ENCODE peak calls at places on chromosomes 5 and 9, in seven cellular contexts. One of them, this sample, is unnamed.

GRCh38 chr5:160260881-160261815 is 31.8 kb downstream of the FABP6 start:
- DNase-seq in PC-3: peak
- DNase-seq in endothelial cell: no peak
- DNase-seq in colonic mucosa: peak
- DNase-seq in foreskin fibroblast: no peak
- DNase-seq in IMR-90: peak
- DNase-seq in psoas muscle: no peak
- DNase-seq in this sample: no peak

GRCh38 chr9:129399301-129399990 is 221.4 kb upstream of the IER5L start:
- DNase-seq in PC-3: no peak
- DNase-seq in endothelial cell: no peak
- DNase-seq in colonic mucosa: no peak
- DNase-seq in foreskin fibroblast: no peak
- DNase-seq in IMR-90: no peak
- DNase-seq in psoas muscle: peak
- DNase-seq in this sample: no peak

GRCh38 chr5:111299067-111299481 is 74.9 kb downstream of the CAMK4 start:
- DNase-seq in PC-3: no peak
- DNase-seq in endothelial cell: no peak
- DNase-seq in colonic mucosa: no peak
- DNase-seq in foreskin fibroblast: no peak
- DNase-seq in IMR-90: no peak
- DNase-seq in psoas muscle: no peak
- DNase-seq in this sample: no peak

GRCh38 chr9:21854119-21854518 is 51.7 kb downstream of the MTAP start:
- DNase-seq in PC-3: no peak
- DNase-seq in endothelial cell: no peak
- DNase-seq in colonic mucosa: no peak
- DNase-seq in foreskin fibroblast: no peak
- DNase-seq in IMR-90: no peak
- DNase-seq in psoas muscle: no peak
- DNase-seq in this sample: no peak

GRCh38 chr9:116350213-116350612 is 196.6 kb downstream of the PAPPA start:
- DNase-seq in PC-3: no peak
- DNase-seq in endothelial cell: no peak
- DNase-seq in colonic mucosa: no peak
- DNase-seq in foreskin fibroblast: no peak
- DNase-seq in IMR-90: no peak
- DNase-seq in psoas muscle: no peak
- DNase-seq in this sample: no peak

GRCh38 chr9:2711716-2712115 is 5.6 kb upstream of the KCNV2 start:
- DNase-seq in PC-3: no peak
- DNase-seq in endothelial cell: no peak
- DNase-seq in colonic mucosa: no peak
- DNase-seq in foreskin fibroblast: no peak
- DNase-seq in IMR-90: no peak
- DNase-seq in psoas muscle: no peak
- DNase-seq in this sample: no peak

GRCh38 chr5:61168951-61169350 is 6.7 kb upstream of the SMIM15 start:
- DNase-seq in PC-3: no peak
- DNase-seq in endothelial cell: no peak
- DNase-seq in colonic mucosa: no peak
- DNase-seq in foreskin fibroblast: no peak
- DNase-seq in IMR-90: no peak
- DNase-seq in psoas muscle: no peak
- DNase-seq in this sample: no peak

GRCh38 chr9:124758691-124759090 is 12.4 kb downstream of the NR6A1 start:
- DNase-seq in PC-3: no peak
- DNase-seq in endothelial cell: no peak
- DNase-seq in colonic mucosa: no peak
- DNase-seq in foreskin fibroblast: no peak
- DNase-seq in IMR-90: no peak
- DNase-seq in psoas muscle: no peak
- DNase-seq in this sample: no peak

GRCh38 chr5:158054388-158055092 is 195.6 kb upstream of the CLINT1 start:
- DNase-seq in PC-3: peak
- DNase-seq in endothelial cell: no peak
- DNase-seq in colonic mucosa: no peak
- DNase-seq in foreskin fibroblast: no peak
- DNase-seq in IMR-90: no peak
- DNase-seq in psoas muscle: no peak
- DNase-seq in this sample: peak

GRCh38 chr9:72884521-72884920 is 68.3 kb downstream of the ALDH1A1 start:
- DNase-seq in PC-3: no peak
- DNase-seq in endothelial cell: no peak
- DNase-seq in colonic mucosa: no peak
- DNase-seq in foreskin fibroblast: no peak
- DNase-seq in IMR-90: no peak
- DNase-seq in psoas muscle: no peak
- DNase-seq in this sample: no peak

GRCh38 chr5:65800775-65801174 is 78.8 kb downstream of the NLN start:
- DNase-seq in PC-3: no peak
- DNase-seq in endothelial cell: no peak
- DNase-seq in colonic mucosa: no peak
- DNase-seq in foreskin fibroblast: no peak
- DNase-seq in IMR-90: peak
- DNase-seq in psoas muscle: no peak
- DNase-seq in this sample: peak

GRCh38 chr9:70110194-70111041 is 66.8 kb downstream of the MAMDC2 start:
- DNase-seq in PC-3: no peak
- DNase-seq in endothelial cell: no peak
- DNase-seq in colonic mucosa: no peak
- DNase-seq in foreskin fibroblast: peak
- DNase-seq in IMR-90: peak
- DNase-seq in psoas muscle: no peak
- DNase-seq in this sample: no peak

GRCh38 chr5:131164161-131164930 is 710 bp downstream of the HINT1 start:
- DNase-seq in PC-3: peak
- DNase-seq in endothelial cell: peak
- DNase-seq in colonic mucosa: peak
- DNase-seq in foreskin fibroblast: peak
- DNase-seq in IMR-90: peak
- DNase-seq in psoas muscle: peak
- DNase-seq in this sample: peak

GRCh38 chr9:120869726-120870125 is 7.3 kb downstream of the PHF19 start:
- DNase-seq in PC-3: no peak
- DNase-seq in endothelial cell: no peak
- DNase-seq in colonic mucosa: no peak
- DNase-seq in foreskin fibroblast: no peak
- DNase-seq in IMR-90: no peak
- DNase-seq in psoas muscle: no peak
- DNase-seq in this sample: no peak

GRCh38 chr5:128252794-128253193 is 169.2 kb downstream of the SLC12A2 start:
- DNase-seq in PC-3: no peak
- DNase-seq in endothelial cell: no peak
- DNase-seq in colonic mucosa: no peak
- DNase-seq in foreskin fibroblast: peak
- DNase-seq in IMR-90: peak
- DNase-seq in psoas muscle: no peak
- DNase-seq in this sample: peak

GRCh38 chr5:54514841-54515432 is 2.6 kb upstream of the SNX18 start:
- DNase-seq in PC-3: no peak
- DNase-seq in endothelial cell: no peak
- DNase-seq in colonic mucosa: no peak
- DNase-seq in foreskin fibroblast: peak
- DNase-seq in IMR-90: peak
- DNase-seq in psoas muscle: no peak
- DNase-seq in this sample: peak

DNA sequence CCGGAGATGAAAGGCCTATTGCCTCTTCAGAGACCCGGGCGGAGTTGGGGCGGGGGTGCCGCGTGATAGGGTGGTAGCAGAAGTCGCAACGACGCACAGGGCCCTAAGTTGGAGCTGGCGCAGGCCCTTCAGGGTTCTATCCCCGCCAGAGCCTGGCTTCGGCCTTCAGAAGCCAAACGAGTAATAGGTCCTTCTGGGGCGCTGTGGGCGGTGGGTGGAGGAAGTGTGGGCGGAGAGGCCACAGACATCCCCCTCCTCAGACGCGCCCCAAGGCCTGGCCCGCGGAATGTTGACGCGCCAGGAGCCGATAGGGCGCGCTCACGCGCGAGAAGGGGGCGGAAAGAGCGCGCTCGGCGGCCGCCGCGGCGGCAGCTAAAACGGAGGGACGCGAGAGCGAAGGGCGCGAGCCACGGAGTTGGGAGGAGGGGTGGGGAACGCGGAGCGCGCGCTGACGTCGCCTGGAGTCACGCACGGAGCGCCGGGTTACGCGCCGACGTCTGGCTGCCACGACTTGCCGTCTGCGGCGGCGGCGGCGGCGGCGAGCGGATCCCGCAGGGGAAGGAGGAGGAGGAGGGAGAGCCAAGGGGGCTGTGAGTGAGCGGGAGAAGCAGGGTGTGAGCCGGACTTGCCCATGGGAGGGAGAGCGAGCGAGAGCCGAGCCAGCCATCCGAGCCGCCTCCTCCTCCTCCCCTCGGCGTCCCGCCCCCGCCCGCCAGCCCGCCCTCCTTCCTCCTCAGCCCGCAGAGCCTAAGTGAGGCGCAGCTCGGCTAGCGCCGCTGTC is 6.4 kb upstream of the PURA start:
- DNase-seq in PC-3: peak
- DNase-seq in endothelial cell: peak
- DNase-seq in colonic mucosa: peak
- DNase-seq in foreskin fibroblast: peak
- DNase-seq in IMR-90: peak
- DNase-seq in psoas muscle: peak
- DNase-seq in this sample: peak
- TF ChIP-seq CTCF in PC-3: peak
- TF ChIP-seq CTCF in endothelial cell: no peak
- TF ChIP-seq CTCF in colonic mucosa: no peak
- TF ChIP-seq CTCF in foreskin fibroblast: peak
- TF ChIP-seq CTCF in IMR-90: peak
- TF ChIP-seq CTCF in psoas muscle: no peak
- TF ChIP-seq CTCF in this sample: peak

GRCh38 chr9:98215266-98215665 is 22.8 kb upstream of the CORO2A start:
- DNase-seq in PC-3: no peak
- DNase-seq in endothelial cell: no peak
- DNase-seq in colonic mucosa: no peak
- DNase-seq in foreskin fibroblast: peak
- DNase-seq in IMR-90: peak
- DNase-seq in psoas muscle: peak
- DNase-seq in this sample: peak

GRCh38 chr9:98217255-98217654 is 24.8 kb upstream of the CORO2A start:
- DNase-seq in PC-3: no peak
- DNase-seq in endothelial cell: no peak
- DNase-seq in colonic mucosa: no peak
- DNase-seq in foreskin fibroblast: no peak
- DNase-seq in IMR-90: no peak
- DNase-seq in psoas muscle: peak
- DNase-seq in this sample: no peak

GRCh38 chr9:98214811-98215210 is 22.4 kb upstream of the CORO2A start:
- DNase-seq in PC-3: no peak
- DNase-seq in endothelial cell: no peak
- DNase-seq in colonic mucosa: no peak
- DNase-seq in foreskin fibroblast: no peak
- DNase-seq in IMR-90: no peak
- DNase-seq in psoas muscle: no peak
- DNase-seq in this sample: no peak

GRCh38 chr9:98216391-98216790 is 24.0 kb upstream of the CORO2A start:
- DNase-seq in PC-3: no peak
- DNase-seq in endothelial cell: no peak
- DNase-seq in colonic mucosa: no peak
- DNase-seq in foreskin fibroblast: no peak
- DNase-seq in IMR-90: no peak
- DNase-seq in psoas muscle: peak
- DNase-seq in this sample: no peak

DNA sequence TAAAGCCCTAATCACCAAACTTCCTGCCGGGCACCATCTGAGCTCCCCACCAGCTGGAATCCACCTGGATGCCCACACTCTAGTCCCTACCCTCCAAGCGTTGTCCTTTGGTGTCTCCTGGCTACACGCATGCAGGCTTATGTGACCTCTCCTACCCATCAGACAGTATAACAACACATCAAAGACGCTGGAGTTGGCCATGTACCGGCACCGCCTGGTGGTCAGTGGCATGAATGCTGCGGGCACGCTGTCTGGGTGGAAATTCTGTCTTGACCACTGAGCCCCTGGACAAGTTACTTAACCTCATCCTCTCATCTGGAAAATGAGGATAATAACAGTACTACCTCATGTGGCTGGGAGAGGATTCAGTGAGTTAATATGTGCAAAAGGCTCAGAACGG is 23.4 kb upstream of the CORO2A start:
- DNase-seq in PC-3: peak
- DNase-seq in endothelial cell: peak
- DNase-seq in colonic mucosa: no peak
- DNase-seq in foreskin fibroblast: no peak
- DNase-seq in IMR-90: no peak
- DNase-seq in psoas muscle: peak
- DNase-seq in this sample: no peak
- TF ChIP-seq CTCF in PC-3: peak
- TF ChIP-seq CTCF in endothelial cell: peak
- TF ChIP-seq CTCF in colonic mucosa: no peak
- TF ChIP-seq CTCF in foreskin fibroblast: peak
- TF ChIP-seq CTCF in IMR-90: peak
- TF ChIP-seq CTCF in psoas muscle: peak
- TF ChIP-seq CTCF in this sample: peak

GRCh38 chr5:148586796-148587195 is 67.5 kb downstream of the HTR4 start:
- DNase-seq in PC-3: no peak
- DNase-seq in endothelial cell: no peak
- DNase-seq in colonic mucosa: no peak
- DNase-seq in foreskin fibroblast: no peak
- DNase-seq in IMR-90: no peak
- DNase-seq in psoas muscle: no peak
- DNase-seq in this sample: no peak

GRCh38 chr5:148583421-148583965 is 70.8 kb downstream of the HTR4 start:
- DNase-seq in PC-3: peak
- DNase-seq in endothelial cell: no peak
- DNase-seq in colonic mucosa: no peak
- DNase-seq in foreskin fibroblast: no peak
- DNase-seq in IMR-90: no peak
- DNase-seq in psoas muscle: no peak
- DNase-seq in this sample: no peak

GRCh38 chr5:148584103-148584502 is 70.2 kb downstream of the HTR4 start:
- DNase-seq in PC-3: no peak
- DNase-seq in endothelial cell: no peak
- DNase-seq in colonic mucosa: no peak
- DNase-seq in foreskin fibroblast: no peak
- DNase-seq in IMR-90: no peak
- DNase-seq in psoas muscle: no peak
- DNase-seq in this sample: no peak

GRCh38 chr5:148585988-148586387 is 68.3 kb downstream of the HTR4 start:
- DNase-seq in PC-3: peak
- DNase-seq in endothelial cell: no peak
- DNase-seq in colonic mucosa: no peak
- DNase-seq in foreskin fibroblast: no peak
- DNase-seq in IMR-90: no peak
- DNase-seq in psoas muscle: no peak
- DNase-seq in this sample: no peak
- TF ChIP-seq CTCF in PC-3: peak
- TF ChIP-seq CTCF in endothelial cell: no peak
- TF ChIP-seq CTCF in colonic mucosa: no peak
- TF ChIP-seq CTCF in foreskin fibroblast: no peak
- TF ChIP-seq CTCF in IMR-90: no peak
- TF ChIP-seq CTCF in psoas muscle: no peak
- TF ChIP-seq CTCF in this sample: no peak

DNA sequence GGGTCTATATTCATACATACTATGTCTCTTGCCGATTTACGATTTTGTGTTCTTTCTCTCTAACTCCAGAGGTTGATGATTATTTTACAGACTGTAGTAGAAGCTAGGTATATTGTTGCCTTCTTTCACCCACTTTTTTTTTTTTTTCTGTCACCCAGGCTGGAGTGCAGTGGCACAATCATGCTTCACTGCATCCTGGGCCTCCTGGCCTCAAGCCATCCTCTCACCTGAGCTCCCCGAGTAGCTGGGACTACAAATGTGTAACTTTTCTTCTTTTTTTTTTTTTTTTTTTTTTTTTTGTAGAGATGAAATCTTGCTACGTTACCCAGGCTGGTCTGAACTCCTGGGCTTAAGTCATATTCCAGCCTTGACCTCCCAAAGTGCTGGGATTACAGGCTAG is 96.2 kb downstream of the CHSY3 start:
- DNase-seq in PC-3: no peak
- DNase-seq in endothelial cell: no peak
- DNase-seq in colonic mucosa: no peak
- DNase-seq in foreskin fibroblast: no peak
- DNase-seq in IMR-90: no peak
- DNase-seq in psoas muscle: no peak
- DNase-seq in this sample: no peak
- TF ChIP-seq CTCF in PC-3: no peak
- TF ChIP-seq CTCF in endothelial cell: no peak
- TF ChIP-seq CTCF in colonic mucosa: no peak
- TF ChIP-seq CTCF in foreskin fibroblast: no peak
- TF ChIP-seq CTCF in IMR-90: no peak
- TF ChIP-seq CTCF in psoas muscle: no peak
- TF ChIP-seq CTCF in this sample: no peak